ENCODE peak calls at places on chromosome 12, in seven cellular contexts. T, S, K, A, C, Y and U are unnamed samples.
A peak's percentile ranks its signal among the peaks of the same experiment; 100 is the strongest.

GRCh38 chr12:51694146-51694545 is 103.1 kb downstream of the SCN8A start:
- DNase-seq in T (no peak), S (no peak), K (no peak), A (no peak), C (no peak), Y (no peak), U (no peak)

GRCh38 chr12:99960312-99960711 is 24.4 kb downstream of the ANKS1B start:
- DNase-seq in T (peak; percentile 1), S (no peak), K (peak; percentile 46), A (peak; percentile 10), C (no peak), Y (peak; percentile 68), U (no peak)

GRCh38 chr12:59372971-59373370 is 222.9 kb upstream of the SLC16A7 start:
- DNase-seq in T (peak; percentile 7), S (peak; percentile 4), K (peak; percentile 52), A (no peak), C (no peak), Y (peak; percentile 16), U (no peak)

GRCh38 chr12:116818341-116818856 is 62.8 kb downstream of the HRK start:
- DNase-seq in T (no peak), S (no peak), K (peak; percentile 39), A (peak; percentile 0), C (no peak), Y (no peak), U (no peak)

GRCh38 chr12:16329594-16329993 is 17.9 kb upstream of the MGST1 start:
- DNase-seq in T (no peak), S (no peak), K (peak; percentile 68), A (no peak), C (no peak), Y (no peak), U (no peak)

GRCh38 chr12:51393676-51394545 is 2.7 kb upstream of the GALNT6 start:
- DNase-seq in T (peak; percentile 93), S (no peak), K (peak; percentile 96), A (no peak), C (peak; percentile 39), Y (peak; percentile 48), U (peak; percentile 29)

GRCh38 chr12:49322367-49322707 is 718 bp upstream of the TROAP start:
- DNase-seq in T (no peak), S (no peak), K (no peak), A (no peak), C (no peak), Y (no peak), U (no peak)

GRCh38 chr12:122990561-122990960 is 10.1 kb downstream of the ARL6IP4 start:
- DNase-seq in T (no peak), S (no peak), K (no peak), A (no peak), C (no peak), Y (no peak), U (no peak)

GRCh38 chr12:52081263-52081733 is 1.8 kb downstream of the SMIM41 start:
- DNase-seq in T (no peak), S (no peak), K (no peak), A (peak; percentile 78), C (no peak), Y (peak; percentile 85), U (no peak)

GRCh38 chr12:1927751-1928351 is 9.4 kb upstream of the CACNA2D4 start:
- DNase-seq in T (no peak), S (no peak), K (no peak), A (no peak), C (no peak), Y (peak; percentile 37), U (no peak)

GRCh38 chr12:29225834-29226233 is 76.8 kb downstream of the FAR2 start:
- DNase-seq in T (no peak), S (no peak), K (peak; percentile 55), A (no peak), C (no peak), Y (no peak), U (no peak)

GRCh38 chr12:129337413-129337812 is 484.1 kb downstream of the GLT1D1 start:
- DNase-seq in T (no peak), S (no peak), K (no peak), A (no peak), C (no peak), Y (no peak), U (no peak)